ENCODE peak calls at places on chromosome 6, in eight cellular contexts. J is tibial nerve, X is HCT116, L is gastrocnemius medialis, K is stomach, D is ovary, R is esophagus squamous epithelium, U is body of pancreas. G is an unnamed sample.

GRCh38 chr6:163311830-163312229 is 102.7 kb upstream of the QKI start:
- DNase-seq in X (peak), K (no peak), R (no peak), L (no peak), J (no peak), U (no peak), D (no peak), G (no peak)

GRCh38 chr6:40359808-40360207 is 227.4 kb downstream of the LRFN2 start:
- DNase-seq in K (no peak), U (no peak), R (no peak), D (no peak), X (no peak), J (no peak), L (no peak), G (peak)

GRCh38 chr6:169099411-169100202 is 154.0 kb downstream of the THBS2 start:
- DNase-seq in X (peak), U (no peak), D (no peak), L (no peak), K (no peak), R (no peak), J (no peak), G (no peak)

GRCh38 chr6:22756365-22756764 is 187.0 kb downstream of the HDGFL1 start:
- DNase-seq in R (no peak), X (no peak), J (no peak), K (no peak), L (no peak), U (no peak), D (no peak), G (no peak)

GRCh38 chr6:148969679-148970078 is 222.8 kb downstream of the UST start:
- DNase-seq in J (no peak), X (no peak), K (no peak), R (no peak), U (peak), D (no peak), L (peak), G (no peak)

GRCh38 chr6:117491916-117492315 is 9.4 kb downstream of the DCBLD1 start:
- DNase-seq in L (no peak), J (no peak), U (no peak), X (no peak), D (no peak), K (no peak), R (no peak), G (no peak)

GRCh38 chr6:83260577-83260976 is 67.4 kb downstream of the RWDD2A start:
- DNase-seq in K (no peak), L (no peak), D (no peak), X (no peak), J (no peak), U (no peak), R (no peak), G (no peak)

GRCh38 chr6:11278207-11278559 is 45.7 kb upstream of the NEDD9 start:
- DNase-seq in J (no peak), X (no peak), L (no peak), D (no peak), K (no peak), R (no peak), U (no peak), G (no peak)

GRCh38 chr6:100664274-100665040 is 199.7 kb upstream of the SIM1 start:
- DNase-seq in D (no peak), X (no peak), R (no peak), K (no peak), L (no peak), U (peak), J (no peak), G (no peak)

GRCh38 chr6:150280703-150281102 is 88.1 kb upstream of the IYD start:
- DNase-seq in U (no peak), K (no peak), X (no peak), R (no peak), L (no peak), J (no peak), D (no peak), G (no peak)

GRCh38 chr6:146948790-146949342 is 255.4 kb upstream of the STXBP5 start:
- DNase-seq in R (no peak), J (no peak), U (no peak), L (no peak), D (no peak), K (no peak), X (no peak), G (no peak)

GRCh38 chr6:11290027-11290426 is 57.6 kb upstream of the NEDD9 start:
- DNase-seq in X (no peak), K (no peak), J (no peak), R (no peak), U (no peak), D (no peak), L (no peak), G (no peak)

GRCh38 chr6:168239374-168239773 is 80.2 kb downstream of the DACT2 start:
- DNase-seq in K (no peak), R (no peak), X (no peak), J (no peak), D (peak), U (no peak), L (no peak), G (no peak)

GRCh38 chr6:34574647-34575293 is 18.6 kb upstream of the SPDEF start:
- DNase-seq in U (no peak), D (no peak), X (no peak), J (no peak), L (no peak), K (no peak), R (no peak), G (no peak)

GRCh38 chr6:137978252-137978896 is 111.3 kb downstream of the TNFAIP3 start:
- DNase-seq in K (no peak), D (no peak), L (no peak), X (peak), U (no peak), R (no peak), J (no peak), G (no peak)

GRCh38 chr6:19833947-19834346 is 3.2 kb upstream of the ID4 start:
- DNase-seq in R (no peak), K (no peak), J (no peak), U (peak), D (no peak), L (no peak), X (no peak), G (no peak)

GRCh38 chr6:120990866-120991265 is 343.4 kb downstream of the TBC1D32 start:
- DNase-seq in K (no peak), R (no peak), D (no peak), J (no peak), L (no peak), U (no peak), X (no peak), G (no peak)

GRCh38 chr6:117266948-117267347 is 1.6 kb downstream of the VGLL2 start:
- DNase-seq in D (no peak), U (no peak), J (no peak), L (no peak), R (no peak), K (no peak), X (no peak), G (no peak)

GRCh38 chr6:130936933-130937332 is 109.7 kb downstream of the SMLR1 start:
- DNase-seq in X (no peak), U (no peak), L (no peak), J (no peak), R (no peak), D (no peak), K (no peak), G (no peak)

GRCh38 chr6:22108199-22108598 is 188.6 kb downstream of the PRL start:
- DNase-seq in R (no peak), L (no peak), U (no peak), K (no peak), D (no peak), J (no peak), X (no peak), G (peak)

GRCh38 chr6:45650527-45651135 is 272.9 kb upstream of the SUPT3H start:
- DNase-seq in J (no peak), K (no peak), D (no peak), X (peak), U (no peak), L (no peak), R (no peak), G (no peak)

GRCh38 chr6:1094306-1094705 is 217.6 kb upstream of the FOXQ1 start:
- DNase-seq in D (no peak), K (no peak), J (no peak), R (no peak), L (no peak), U (no peak), X (no peak), G (no peak)

GRCh38 chr6:52639493-52639892 is 31.4 kb upstream of the TMEM14A start:
- DNase-seq in K (no peak), U (no peak), L (no peak), D (no peak), R (no peak), J (no peak), X (no peak), G (no peak)

GRCh38 chr6:136608991-136609390 is 58.8 kb upstream of the MAP7 start:
- DNase-seq in X (no peak), K (no peak), U (no peak), J (no peak), D (no peak), R (no peak), L (no peak), G (no peak)

GRCh38 chr6:106511274-106512047 is 117.8 kb downstream of the RTN4IP1 start:
- DNase-seq in D (peak), J (no peak), U (peak), X (no peak), L (no peak), R (no peak), K (peak), G (no peak)

GRCh38 chr6:168049277-168049676 is 29.7 kb downstream of the FRMD1 start:
- DNase-seq in D (no peak), J (no peak), K (no peak), U (no peak), L (no peak), X (no peak), R (no peak), G (no peak)

GRCh38 chr6:36688534-36689075 is 9.0 kb upstream of the RAB44 start:
- DNase-seq in U (no peak), X (no peak), K (no peak), J (no peak), L (no peak), D (no peak), R (no peak), G (no peak)

DNA sequence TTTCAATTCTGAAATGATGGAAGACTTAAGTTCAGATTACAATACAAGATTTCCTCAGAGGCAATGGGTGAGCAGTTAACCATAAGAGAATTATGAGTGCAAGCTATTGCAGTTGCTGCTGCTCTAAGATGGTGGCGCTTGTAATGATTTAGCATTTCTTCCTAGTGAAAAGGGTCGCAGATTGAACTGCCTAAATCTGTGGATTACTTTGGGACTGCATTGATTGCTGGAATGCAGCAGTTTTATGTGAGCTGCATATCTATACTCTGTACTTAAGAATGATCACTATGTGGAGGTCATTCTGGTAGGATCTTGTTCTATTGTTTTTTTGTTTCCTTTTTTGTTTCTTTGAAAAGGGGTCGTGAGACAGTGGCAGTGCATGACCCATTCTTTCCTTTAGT is 5.3 kb downstream of the SCAF8 start:
- DNase-seq in L (no peak), R (no peak), K (no peak), X (no peak), U (no peak), J (no peak), D (no peak), G (no peak)
- H3K4me3 ChIP-seq in L (no peak), R (no peak), K (no peak), X (no peak), U (no peak), J (no peak), D (no peak), G (no peak)

DNA sequence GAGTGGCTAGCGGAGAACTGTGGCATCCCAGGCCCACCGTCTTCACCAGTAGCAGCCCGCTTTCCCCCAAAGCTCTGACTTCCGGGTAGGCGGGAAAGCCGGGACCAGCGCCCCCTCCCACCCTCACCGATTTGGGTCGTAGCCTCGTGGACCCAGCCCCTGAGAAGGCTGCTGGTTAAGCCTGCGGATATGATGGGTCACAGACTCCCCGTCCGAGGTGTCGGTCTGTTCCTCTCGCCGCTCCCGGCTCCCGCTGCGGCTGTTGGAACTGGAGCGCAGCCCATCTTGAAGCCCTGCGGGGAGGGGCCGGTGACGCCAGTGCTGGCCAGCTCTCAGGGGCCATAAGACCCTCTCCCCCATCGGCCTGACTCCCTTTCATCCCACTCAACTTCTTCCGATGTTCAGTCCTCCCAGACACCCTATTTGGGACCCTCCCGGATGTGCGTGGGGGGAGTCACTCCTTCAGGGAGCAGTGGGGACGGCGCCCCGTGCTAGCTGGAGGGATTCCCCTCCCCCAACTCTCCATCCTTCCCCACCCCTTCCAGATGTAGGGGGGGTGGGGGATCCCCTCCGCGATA is 772 bp downstream of the GNL1 start:
- DNase-seq in L (peak), R (peak), U (peak), D (peak), J (peak), K (peak), X (no peak), G (peak)
- TF ChIP-seq POLR2A in L (no peak), R (no peak), U (no peak), D (no peak), J (no peak), K (no peak), X (no peak), G (no peak)

DNA sequence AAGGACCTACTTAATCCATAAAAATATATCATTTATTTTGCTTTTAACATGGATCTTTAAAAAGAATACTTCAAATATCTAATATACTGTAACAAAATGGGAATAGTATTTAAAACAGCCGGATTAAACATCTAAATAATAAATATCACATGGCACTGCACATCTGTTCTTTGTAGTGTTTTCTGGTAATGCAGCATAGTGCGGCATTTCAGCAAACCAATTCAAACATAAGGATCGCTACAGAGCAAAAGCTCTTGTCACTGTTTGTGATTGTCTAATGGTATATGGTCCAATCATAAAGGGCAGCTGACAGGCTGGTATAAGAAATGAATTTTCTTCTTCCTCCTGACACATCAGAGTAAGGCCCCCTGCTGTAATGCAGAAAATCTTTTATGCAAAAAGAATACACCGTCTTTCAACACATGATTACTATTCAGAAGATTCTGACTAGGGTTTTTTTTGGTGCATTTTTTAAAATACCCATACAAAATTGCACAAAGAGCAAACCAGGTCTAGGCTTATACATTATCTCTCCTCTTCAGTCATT is 40.0 kb upstream of the POU3F2 start:
- DNase-seq in X (no peak), D (no peak), L (no peak), J (no peak), R (no peak), U (no peak), K (no peak), G (no peak)
- H3K27ac ChIP-seq in X (no peak), D (no peak), L (no peak), J (no peak), R (no peak), U (no peak), K (no peak), G (no peak)

GRCh38 chr6:12635813-12636212 is 80.8 kb upstream of the PHACTR1 start:
- DNase-seq in D (no peak), J (no peak), U (no peak), R (no peak), K (no peak), L (no peak), X (no peak), G (no peak)
- H3K4me3 ChIP-seq in D (no peak), J (no peak), U (no peak), R (no peak), K (no peak), L (no peak), X (no peak), G (no peak)

DNA sequence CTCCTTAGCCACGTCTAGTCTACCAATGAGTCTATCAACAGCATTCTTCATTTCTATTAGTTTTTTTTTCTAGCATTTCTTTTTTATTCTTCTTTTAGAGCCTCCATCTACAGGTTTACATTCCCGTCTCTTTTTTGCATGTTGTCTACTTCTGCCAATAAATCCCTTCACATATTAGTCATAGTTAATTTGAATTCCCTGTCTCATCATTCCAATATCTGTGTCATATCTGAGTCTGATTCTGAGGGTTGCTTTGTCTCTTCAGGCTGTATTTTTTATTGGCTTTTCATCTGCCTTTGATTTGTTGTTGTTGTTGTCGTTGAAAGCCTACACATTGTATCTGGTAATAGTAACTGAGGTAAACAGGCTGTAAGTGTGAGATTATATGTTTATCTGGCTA is 104.6 kb downstream of the HMGCLL1 start:
- DNase-seq in U (no peak), K (no peak), X (no peak), D (no peak), L (no peak), R (no peak), J (no peak), G (no peak)
- TF ChIP-seq POLR2A in U (no peak), K (no peak), X (no peak), D (no peak), L (no peak), R (no peak), J (no peak), G (no peak)

G was measured in heart left ventricle.